ENCODE peak calls at places on chromosome 21, in four cellular contexts. One of them, this sample, is unnamed.

GRCh38 chr21:17334478-17334877 is 178.4 kb upstream of the CXADR start:
- DNase-seq in GM12878: no peak
- DNase-seq in K562: no peak
- DNase-seq in HepG2: no peak
- DNase-seq in this sample: peak; percentile 16

GRCh38 chr21:33390479-33390878 is 12.7 kb upstream of the IFNGR2 start:
- DNase-seq in GM12878: no peak
- DNase-seq in K562: no peak
- DNase-seq in HepG2: no peak
- DNase-seq in this sample: no peak

GRCh38 chr21:20902998-20903397 is 95.2 kb upstream of the NCAM2 start:
- DNase-seq in GM12878: no peak
- DNase-seq in K562: no peak
- DNase-seq in HepG2: no peak
- DNase-seq in this sample: no peak

GRCh38 chr21:32147041-32147440 is 131.8 kb downstream of the MIS18A start:
- DNase-seq in GM12878: no peak
- DNase-seq in K562: no peak
- DNase-seq in HepG2: no peak
- DNase-seq in this sample: no peak

GRCh38 chr21:17613242-17613676 is 558 bp upstream of the BTG3 start:
- DNase-seq in GM12878: no peak
- DNase-seq in K562: no peak
- DNase-seq in HepG2: no peak
- DNase-seq in this sample: peak; percentile 34

GRCh38 chr21:42682661-42683060 is 29.2 kb downstream of the PDE9A start:
- DNase-seq in GM12878: no peak
- DNase-seq in K562: no peak
- DNase-seq in HepG2: no peak
- DNase-seq in this sample: no peak

GRCh38 chr21:33201945-33202344 is 27.8 kb upstream of the IFNAR2 start:
- DNase-seq in GM12878: no peak
- DNase-seq in K562: no peak
- DNase-seq in HepG2: no peak
- DNase-seq in this sample: no peak

GRCh38 chr21:14453339-14453738 is 70.4 kb upstream of the HSPA13 start:
- DNase-seq in GM12878: peak; percentile 96
- DNase-seq in K562: peak; percentile 41
- DNase-seq in HepG2: no peak
- DNase-seq in this sample: no peak

GRCh38 chr21:32717851-32718316 is 9.9 kb downstream of the SYNJ1 start:
- DNase-seq in GM12878: no peak
- DNase-seq in K562: no peak
- DNase-seq in HepG2: no peak
- DNase-seq in this sample: no peak

GRCh38 chr21:32977216-32977615 is 48.5 kb upstream of the OLIG2 start:
- DNase-seq in GM12878: no peak
- DNase-seq in K562: no peak
- DNase-seq in HepG2: no peak
- DNase-seq in this sample: no peak

GRCh38 chr21:31343680-31344480 is at the start of gene TIAM1:
- DNase-seq in GM12878: no peak
- DNase-seq in K562: no peak
- DNase-seq in HepG2: no peak
- DNase-seq in this sample: peak; percentile 71

GRCh38 chr21:31945576-31945975 is 72.8 kb downstream of the HUNK start:
- DNase-seq in GM12878: no peak
- DNase-seq in K562: no peak
- DNase-seq in HepG2: no peak
- DNase-seq in this sample: no peak

GRCh38 chr21:33368124-33368523 is 35.1 kb upstream of the IFNGR2 start:
- DNase-seq in GM12878: no peak
- DNase-seq in K562: peak; percentile 46
- DNase-seq in HepG2: no peak
- DNase-seq in this sample: no peak

GRCh38 chr21:44443891-44444285 is 11.4 kb upstream of the LRRC3 start:
- DNase-seq in GM12878: no peak
- DNase-seq in K562: no peak
- DNase-seq in HepG2: no peak
- DNase-seq in this sample: no peak

GRCh38 chr21:39523398-39523797 is 71.6 kb downstream of the SH3BGR start:
- DNase-seq in GM12878: no peak
- DNase-seq in K562: no peak
- DNase-seq in HepG2: no peak
- DNase-seq in this sample: no peak

GRCh38 chr21:31173881-31174555 is 135.7 kb upstream of the KRTAP19-8 start:
- DNase-seq in GM12878: no peak
- DNase-seq in K562: no peak
- DNase-seq in HepG2: no peak
- DNase-seq in this sample: peak; percentile 50

GRCh38 chr21:39484711-39485264 is 33.0 kb downstream of the SH3BGR start:
- DNase-seq in GM12878: no peak
- DNase-seq in K562: no peak
- DNase-seq in HepG2: no peak
- DNase-seq in this sample: no peak

GRCh38 chr21:21963911-21964310 is 965.7 kb downstream of the NCAM2 start:
- DNase-seq in GM12878: no peak
- DNase-seq in K562: no peak
- DNase-seq in HepG2: no peak
- DNase-seq in this sample: no peak

GRCh38 chr21:42593007-42593814 is 60.2 kb upstream of the PDE9A start:
- DNase-seq in GM12878: no peak
- DNase-seq in K562: peak; percentile 80
- DNase-seq in HepG2: peak; percentile 48
- DNase-seq in this sample: peak; percentile 92

GRCh38 chr21:46557469-46557868 is 47.4 kb downstream of the S100B start:
- DNase-seq in GM12878: no peak
- DNase-seq in K562: no peak
- DNase-seq in HepG2: no peak
- DNase-seq in this sample: no peak

GRCh38 chr21:31235671-31236450 is 108.2 kb downstream of the TIAM1 start:
- DNase-seq in GM12878: no peak
- DNase-seq in K562: no peak
- DNase-seq in HepG2: no peak
- DNase-seq in this sample: no peak

GRCh38 chr21:42556476-42556875 is 42.8 kb downstream of the SLC37A1 start:
- DNase-seq in GM12878: no peak
- DNase-seq in K562: no peak
- DNase-seq in HepG2: no peak
- DNase-seq in this sample: no peak

GRCh38 chr21:33279330-33279820 is 13.2 kb downstream of the IL10RB start:
- DNase-seq in GM12878: no peak
- DNase-seq in K562: no peak
- DNase-seq in HepG2: no peak
- DNase-seq in this sample: no peak

GRCh38 chr21:32499249-32500055 is 85.9 kb downstream of the TCP10L start:
- DNase-seq in GM12878: no peak
- DNase-seq in K562: no peak
- DNase-seq in HepG2: no peak
- DNase-seq in this sample: no peak

GRCh38 chr21:27448960-27449359 is 482.1 kb upstream of the ADAMTS5 start:
- DNase-seq in GM12878: no peak
- DNase-seq in K562: no peak
- DNase-seq in HepG2: no peak
- DNase-seq in this sample: no peak

DNA sequence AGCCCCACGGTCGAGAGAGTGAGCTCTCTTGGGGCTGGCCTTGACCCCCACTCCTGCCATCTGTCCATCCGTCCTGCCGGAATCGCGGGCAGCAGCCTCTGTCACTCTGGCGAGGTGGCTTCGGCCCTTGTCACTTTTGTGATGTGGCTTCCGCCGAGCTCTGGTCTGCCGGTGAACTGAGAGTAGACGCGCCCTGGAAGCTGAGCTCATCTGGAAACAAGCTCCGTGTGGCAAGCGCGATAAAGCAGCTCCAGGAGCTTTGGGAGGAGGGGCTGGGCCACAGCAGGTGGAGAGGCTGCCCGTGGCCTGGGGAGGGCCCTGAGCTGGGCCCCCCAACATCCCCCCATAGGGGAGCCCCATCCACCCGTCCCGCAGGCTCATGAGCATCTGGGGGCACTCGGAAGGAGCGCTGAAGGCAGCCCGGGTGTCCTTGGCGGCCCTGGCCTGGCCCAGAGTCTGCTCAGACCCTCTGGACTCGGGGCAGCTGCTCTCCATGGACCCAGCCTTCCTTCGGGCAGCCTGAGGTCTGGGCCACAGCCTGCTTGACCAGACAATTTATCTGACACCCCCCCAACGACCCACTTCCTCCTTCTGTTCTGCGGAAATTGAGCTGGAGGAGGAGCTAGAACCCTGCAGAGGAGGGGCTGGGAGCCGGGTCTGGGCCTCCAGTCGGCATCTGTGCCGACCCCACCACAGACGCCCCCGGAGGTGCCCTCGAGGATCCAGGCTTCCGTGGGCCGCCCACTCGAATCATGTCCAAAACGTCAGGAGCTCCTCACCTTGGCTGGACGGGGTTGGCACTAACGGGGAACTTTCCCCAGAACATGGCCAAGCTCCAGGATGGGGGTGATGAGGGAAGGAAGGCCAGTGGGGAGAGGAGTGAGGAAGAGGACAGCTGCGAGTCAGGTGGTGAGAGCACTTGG is 59.1 kb downstream of the SLC19A1 start:
- DNase-seq in GM12878: no peak
- DNase-seq in K562: peak; percentile 54
- DNase-seq in HepG2: no peak
- DNase-seq in this sample: no peak
- TF ChIP-seq FOXM1 in GM12878: no peak
- TF ChIP-seq FOXM1 in K562: no peak
- TF ChIP-seq FOXM1 in HepG2: no peak
- TF ChIP-seq FOXM1 in this sample: no peak

GRCh38 chr21:28856588-28857250 is 136.0 kb downstream of the LTN1 start:
- DNase-seq in GM12878: no peak
- DNase-seq in K562: no peak
- DNase-seq in HepG2: peak; percentile 53
- DNase-seq in this sample: no peak
- TF ChIP-seq BHLHE40 in GM12878: no peak
- TF ChIP-seq BHLHE40 in K562: no peak
- TF ChIP-seq BHLHE40 in HepG2: no peak
- TF ChIP-seq BHLHE40 in this sample: no peak

GRCh38 chr21:15682182-15682895 is 47.4 kb upstream of the USP25 start:
- DNase-seq in GM12878: no peak
- DNase-seq in K562: no peak
- DNase-seq in HepG2: peak; percentile 49
- DNase-seq in this sample: no peak
- TF ChIP-seq FOXM1 in GM12878: no peak
- TF ChIP-seq FOXM1 in K562: no peak
- TF ChIP-seq FOXM1 in HepG2: no peak
- TF ChIP-seq FOXM1 in this sample: no peak

GRCh38 chr21:34844924-34845238 is 176.1 kb downstream of the CLIC6 start:
- DNase-seq in GM12878: no peak
- DNase-seq in K562: no peak
- DNase-seq in HepG2: no peak
- DNase-seq in this sample: no peak

GRCh38 chr21:34845521-34846213 is 176.9 kb downstream of the CLIC6 start:
- DNase-seq in GM12878: peak; percentile 60
- DNase-seq in K562: no peak
- DNase-seq in HepG2: no peak
- DNase-seq in this sample: no peak

GRCh38 chr21:34841154-34841553 is 172.4 kb downstream of the CLIC6 start:
- DNase-seq in GM12878: no peak
- DNase-seq in K562: no peak
- DNase-seq in HepG2: no peak
- DNase-seq in this sample: no peak

GRCh38 chr21:34844033-34844923 is 175.5 kb downstream of the CLIC6 start:
- DNase-seq in GM12878: no peak
- DNase-seq in K562: no peak
- DNase-seq in HepG2: no peak
- DNase-seq in this sample: no peak

DNA sequence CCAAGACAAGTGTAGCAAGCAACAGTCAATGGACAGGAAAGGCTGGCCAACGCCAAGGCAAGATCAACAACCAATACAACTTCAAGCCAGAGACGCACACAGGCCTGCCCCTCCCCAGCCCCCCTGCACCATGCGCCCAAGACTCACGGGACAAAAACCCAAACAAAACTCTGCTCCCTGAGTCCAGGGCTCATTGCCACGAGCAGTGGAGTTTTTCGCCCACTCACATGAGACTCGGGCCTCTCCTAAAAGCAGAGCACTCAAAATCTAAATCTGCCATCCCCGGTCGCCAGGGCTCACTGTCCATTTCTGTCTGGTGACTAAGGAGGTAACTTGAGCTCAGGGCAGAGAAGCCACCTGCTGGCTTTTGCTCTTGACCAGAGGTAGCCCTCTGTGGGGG is 174.8 kb downstream of the CLIC6 start:
- DNase-seq in GM12878: no peak
- DNase-seq in K562: no peak
- DNase-seq in HepG2: no peak
- DNase-seq in this sample: no peak
- TF ChIP-seq BHLHE40 in GM12878: no peak
- TF ChIP-seq BHLHE40 in K562: no peak
- TF ChIP-seq BHLHE40 in HepG2: no peak
- TF ChIP-seq BHLHE40 in this sample: no peak

DNA sequence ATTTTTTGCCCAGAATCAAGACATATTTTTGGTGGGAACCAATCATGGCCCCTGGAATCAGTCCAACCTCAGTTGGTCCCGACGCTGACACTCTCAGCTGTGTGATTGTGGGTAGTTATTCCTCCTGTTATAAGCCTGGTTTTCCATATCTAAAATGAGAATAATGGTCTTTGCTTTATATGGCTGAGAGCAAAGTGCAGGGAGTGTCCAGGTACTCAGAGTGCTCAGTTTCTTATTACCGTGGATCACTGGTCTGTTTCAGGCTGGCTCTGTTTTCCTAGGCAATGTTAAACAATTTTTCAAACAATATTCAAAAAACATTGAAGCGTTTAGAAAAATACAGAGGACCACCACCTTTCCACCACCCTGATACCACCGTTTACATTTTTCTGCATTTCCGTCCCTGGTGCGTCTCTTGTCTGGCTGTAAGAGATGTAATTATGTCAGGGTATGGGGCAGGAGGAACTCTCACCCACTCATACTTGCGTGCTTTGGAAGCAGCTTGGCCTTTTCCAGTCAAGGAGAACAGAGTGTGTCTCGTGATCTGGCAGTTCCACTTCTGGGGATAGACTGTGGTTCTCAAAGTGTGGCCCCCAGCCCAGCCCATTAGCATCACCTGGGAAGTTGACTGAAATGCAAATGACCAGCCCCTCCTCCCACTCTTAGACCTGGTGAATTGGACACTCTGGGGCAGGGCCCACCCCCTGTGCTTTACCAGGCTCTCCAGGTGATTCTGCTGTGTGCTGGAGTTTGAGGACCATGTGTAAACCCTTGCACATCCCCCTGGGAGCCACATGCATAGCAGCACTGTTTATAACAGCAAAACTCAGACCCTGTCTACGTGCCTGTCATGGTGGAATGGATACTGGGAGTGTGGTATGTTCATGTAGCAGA is 6.8 kb downstream of the MX1 start:
- DNase-seq in GM12878: no peak
- DNase-seq in K562: no peak
- DNase-seq in HepG2: no peak
- DNase-seq in this sample: no peak
- TF ChIP-seq FOXM1 in GM12878: no peak
- TF ChIP-seq FOXM1 in K562: no peak
- TF ChIP-seq FOXM1 in HepG2: no peak
- TF ChIP-seq FOXM1 in this sample: no peak

This sample was measured in HEK293T.